ENCODE peak calls at places on chromosome 1, in four cellular contexts. R is adipocyte, E is neural crest cell, C is GM23248. A is an unnamed sample.

GRCh38 chr1:53934170-53934765 is 11.2 kb downstream of the IFT25 start:
- DNase-seq in R (no peak), E (no peak), C (peak), A (no peak)

GRCh38 chr1:208538587-208538986 is 294.4 kb upstream of the PLXNA2 start:
- DNase-seq in R (no peak), E (no peak), C (no peak), A (no peak)

GRCh38 chr1:9877962-9878361 is 32.1 kb downstream of the CTNNBIP1 start:
- DNase-seq in R (no peak), E (no peak), C (no peak), A (no peak)

GRCh38 chr1:158087320-158087927 is 93.3 kb upstream of the CD1D start:
- DNase-seq in R (peak), E (peak), C (peak), A (peak)

GRCh38 chr1:96979287-96979686 is 257.7 kb downstream of the PTBP2 start:
- DNase-seq in R (no peak), E (no peak), C (no peak), A (no peak)

GRCh38 chr1:29686012-29686930 is 449.9 kb downstream of the PTPRU start:
- DNase-seq in R (peak), E (no peak), C (peak), A (no peak)

GRCh38 chr1:151713874-151714273 is 2.7 kb downstream of the CELF3 start:
- DNase-seq in R (no peak), E (no peak), C (no peak), A (no peak)

GRCh38 chr1:169784102-169784501 is 10.6 kb downstream of the METTL18 start:
- DNase-seq in R (no peak), E (no peak), C (no peak), A (no peak)

GRCh38 chr1:180482425-180483275 is 19.7 kb downstream of the ACBD6 start:
- DNase-seq in R (peak), E (peak), C (peak), A (peak)

GRCh38 chr1:205986291-205986690 is 16.9 kb downstream of the RAB7B start:
- DNase-seq in R (peak), E (no peak), C (peak), A (no peak)

GRCh38 chr1:33429846-33430750 is 797 bp downstream of the PHC2 start:
- DNase-seq in R (peak), E (peak), C (peak), A (no peak)